ENCODE peak calls at places on chromosomes 4 and X, in nine cellular contexts. One of them, this sample, is unnamed.

GRCh38 chr4:40473578-40474388 is 138.7 kb downstream of the CHRNA9 start:
- DNase-seq in sigmoid colon: no peak
- DNase-seq in HCT116: no peak
- DNase-seq in esophagus squamous epithelium: no peak
- DNase-seq in uterus: no peak
- DNase-seq in tibial nerve: no peak
- DNase-seq in heart left ventricle: no peak
- DNase-seq in ovary: no peak
- DNase-seq in Peyer's patch: no peak
- DNase-seq in this sample: no peak

GRCh38 chr4:158217763-158218162 is 7.5 kb downstream of the TMEM144 start:
- DNase-seq in sigmoid colon: no peak
- DNase-seq in HCT116: no peak
- DNase-seq in esophagus squamous epithelium: no peak
- DNase-seq in uterus: no peak
- DNase-seq in tibial nerve: no peak
- DNase-seq in heart left ventricle: peak
- DNase-seq in ovary: no peak
- DNase-seq in Peyer's patch: no peak
- DNase-seq in this sample: no peak

GRCh38 chrX:2549874-2550273 is 49.1 kb upstream of the DHRSX start:
- DNase-seq in sigmoid colon: no peak
- DNase-seq in HCT116: no peak
- DNase-seq in esophagus squamous epithelium: no peak
- DNase-seq in uterus: no peak
- DNase-seq in tibial nerve: no peak
- DNase-seq in heart left ventricle: no peak
- DNase-seq in ovary: no peak
- DNase-seq in Peyer's patch: no peak
- DNase-seq in this sample: no peak

GRCh38 chrX:15530318-15530717 is 29.7 kb downstream of the BMX start:
- DNase-seq in sigmoid colon: no peak
- DNase-seq in HCT116: no peak
- DNase-seq in esophagus squamous epithelium: no peak
- DNase-seq in uterus: no peak
- DNase-seq in tibial nerve: no peak
- DNase-seq in heart left ventricle: no peak
- DNase-seq in ovary: no peak
- DNase-seq in Peyer's patch: no peak
- DNase-seq in this sample: no peak

GRCh38 chrX:95382799-95383198 is 1301.8 kb upstream of the DIAPH2 start:
- DNase-seq in sigmoid colon: no peak
- DNase-seq in HCT116: no peak
- DNase-seq in esophagus squamous epithelium: no peak
- DNase-seq in uterus: no peak
- DNase-seq in tibial nerve: no peak
- DNase-seq in heart left ventricle: no peak
- DNase-seq in ovary: no peak
- DNase-seq in Peyer's patch: no peak
- DNase-seq in this sample: no peak

GRCh38 chrX:120306640-120307039 is 4.6 kb downstream of the TMEM255A start:
- DNase-seq in sigmoid colon: no peak
- DNase-seq in HCT116: no peak
- DNase-seq in esophagus squamous epithelium: no peak
- DNase-seq in uterus: no peak
- DNase-seq in tibial nerve: no peak
- DNase-seq in heart left ventricle: no peak
- DNase-seq in ovary: no peak
- DNase-seq in Peyer's patch: no peak
- DNase-seq in this sample: no peak

GRCh38 chrX:68947882-68948605 is 119.2 kb downstream of the EFNB1 start:
- DNase-seq in sigmoid colon: no peak
- DNase-seq in HCT116: no peak
- DNase-seq in esophagus squamous epithelium: no peak
- DNase-seq in uterus: no peak
- DNase-seq in tibial nerve: no peak
- DNase-seq in heart left ventricle: no peak
- DNase-seq in ovary: no peak
- DNase-seq in Peyer's patch: no peak
- DNase-seq in this sample: no peak

GRCh38 chrX:9312922-9313867 is 151.7 kb upstream of the TBL1X start:
- DNase-seq in sigmoid colon: no peak
- DNase-seq in HCT116: peak
- DNase-seq in esophagus squamous epithelium: no peak
- DNase-seq in uterus: no peak
- DNase-seq in tibial nerve: peak
- DNase-seq in heart left ventricle: peak
- DNase-seq in ovary: no peak
- DNase-seq in Peyer's patch: peak
- DNase-seq in this sample: peak

GRCh38 chrX:134711135-134711941 is 53.1 kb upstream of the PLAC1 start:
- DNase-seq in sigmoid colon: no peak
- DNase-seq in HCT116: no peak
- DNase-seq in esophagus squamous epithelium: no peak
- DNase-seq in uterus: no peak
- DNase-seq in tibial nerve: no peak
- DNase-seq in heart left ventricle: no peak
- DNase-seq in ovary: no peak
- DNase-seq in Peyer's patch: no peak
- DNase-seq in this sample: no peak

GRCh38 chr4:98522603-98523395 is 135.6 kb downstream of the TSPAN5 start:
- DNase-seq in sigmoid colon: no peak
- DNase-seq in HCT116: peak
- DNase-seq in esophagus squamous epithelium: no peak
- DNase-seq in uterus: no peak
- DNase-seq in tibial nerve: no peak
- DNase-seq in heart left ventricle: no peak
- DNase-seq in ovary: no peak
- DNase-seq in Peyer's patch: no peak
- DNase-seq in this sample: no peak

GRCh38 chr4:83723609-83724008 is 187.7 kb downstream of the GPAT3 start:
- DNase-seq in sigmoid colon: no peak
- DNase-seq in HCT116: no peak
- DNase-seq in esophagus squamous epithelium: no peak
- DNase-seq in uterus: no peak
- DNase-seq in tibial nerve: no peak
- DNase-seq in heart left ventricle: no peak
- DNase-seq in ovary: no peak
- DNase-seq in Peyer's patch: no peak
- DNase-seq in this sample: no peak

GRCh38 chrX:46713672-46714487 is 45.0 kb downstream of the SLC9A7 start:
- DNase-seq in sigmoid colon: no peak
- DNase-seq in HCT116: no peak
- DNase-seq in esophagus squamous epithelium: no peak
- DNase-seq in uterus: no peak
- DNase-seq in tibial nerve: no peak
- DNase-seq in heart left ventricle: no peak
- DNase-seq in ovary: no peak
- DNase-seq in Peyer's patch: no peak
- DNase-seq in this sample: no peak

GRCh38 chrX:40087574-40088298 is 10.0 kb downstream of the BCOR start:
- DNase-seq in sigmoid colon: no peak
- DNase-seq in HCT116: no peak
- DNase-seq in esophagus squamous epithelium: no peak
- DNase-seq in uterus: no peak
- DNase-seq in tibial nerve: no peak
- DNase-seq in heart left ventricle: no peak
- DNase-seq in ovary: no peak
- DNase-seq in Peyer's patch: no peak
- DNase-seq in this sample: no peak

GRCh38 chrX:40086569-40087335 is 11.0 kb downstream of the BCOR start:
- DNase-seq in sigmoid colon: peak
- DNase-seq in HCT116: no peak
- DNase-seq in esophagus squamous epithelium: no peak
- DNase-seq in uterus: no peak
- DNase-seq in tibial nerve: no peak
- DNase-seq in heart left ventricle: no peak
- DNase-seq in ovary: no peak
- DNase-seq in Peyer's patch: no peak
- DNase-seq in this sample: no peak

GRCh38 chrX:40088803-40089540 is 8.8 kb downstream of the BCOR start:
- DNase-seq in sigmoid colon: no peak
- DNase-seq in HCT116: no peak
- DNase-seq in esophagus squamous epithelium: no peak
- DNase-seq in uterus: no peak
- DNase-seq in tibial nerve: no peak
- DNase-seq in heart left ventricle: no peak
- DNase-seq in ovary: no peak
- DNase-seq in Peyer's patch: no peak
- DNase-seq in this sample: no peak

GRCh38 chrX:40090050-40090804 is 7.5 kb downstream of the BCOR start:
- DNase-seq in sigmoid colon: no peak
- DNase-seq in HCT116: no peak
- DNase-seq in esophagus squamous epithelium: no peak
- DNase-seq in uterus: peak
- DNase-seq in tibial nerve: no peak
- DNase-seq in heart left ventricle: peak
- DNase-seq in ovary: peak
- DNase-seq in Peyer's patch: peak
- DNase-seq in this sample: peak

GRCh38 chrX:40088299-40088625 is 9.5 kb downstream of the BCOR start:
- DNase-seq in sigmoid colon: no peak
- DNase-seq in HCT116: no peak
- DNase-seq in esophagus squamous epithelium: no peak
- DNase-seq in uterus: no peak
- DNase-seq in tibial nerve: no peak
- DNase-seq in heart left ventricle: no peak
- DNase-seq in ovary: no peak
- DNase-seq in Peyer's patch: no peak
- DNase-seq in this sample: no peak
- H3K4me3 ChIP-seq in sigmoid colon: no peak
- H3K4me3 ChIP-seq in HCT116: no peak
- H3K4me3 ChIP-seq in esophagus squamous epithelium: no peak
- H3K4me3 ChIP-seq in uterus: no peak
- H3K4me3 ChIP-seq in tibial nerve: no peak
- H3K4me3 ChIP-seq in heart left ventricle: no peak
- H3K4me3 ChIP-seq in ovary: no peak
- H3K4me3 ChIP-seq in Peyer's patch: no peak
- H3K4me3 ChIP-seq in this sample: no peak

GRCh38 chr4:75745192-75745591 is 20.8 kb downstream of the USO1 start:
- DNase-seq in sigmoid colon: no peak
- DNase-seq in HCT116: no peak
- DNase-seq in esophagus squamous epithelium: no peak
- DNase-seq in uterus: no peak
- DNase-seq in tibial nerve: no peak
- DNase-seq in heart left ventricle: no peak
- DNase-seq in ovary: no peak
- DNase-seq in Peyer's patch: no peak
- DNase-seq in this sample: no peak
- TF ChIP-seq POLR2A in sigmoid colon: no peak
- TF ChIP-seq POLR2A in HCT116: no peak
- TF ChIP-seq POLR2A in esophagus squamous epithelium: no peak
- TF ChIP-seq POLR2A in uterus: no peak
- TF ChIP-seq POLR2A in tibial nerve: no peak
- TF ChIP-seq POLR2A in heart left ventricle: no peak
- TF ChIP-seq POLR2A in ovary: no peak
- TF ChIP-seq POLR2A in Peyer's patch: no peak
- TF ChIP-seq POLR2A in this sample: no peak

GRCh38 chr4:25842229-25842840 is 20.5 kb downstream of the SEL1L3 start:
- DNase-seq in sigmoid colon: no peak
- DNase-seq in HCT116: no peak
- DNase-seq in esophagus squamous epithelium: no peak
- DNase-seq in uterus: no peak
- DNase-seq in tibial nerve: no peak
- DNase-seq in heart left ventricle: no peak
- DNase-seq in ovary: no peak
- DNase-seq in Peyer's patch: no peak
- DNase-seq in this sample: no peak

GRCh38 chr4:25847329-25847728 is 15.5 kb downstream of the SEL1L3 start:
- DNase-seq in sigmoid colon: no peak
- DNase-seq in HCT116: no peak
- DNase-seq in esophagus squamous epithelium: no peak
- DNase-seq in uterus: no peak
- DNase-seq in tibial nerve: no peak
- DNase-seq in heart left ventricle: no peak
- DNase-seq in ovary: no peak
- DNase-seq in Peyer's patch: no peak
- DNase-seq in this sample: peak

GRCh38 chr4:25845841-25846653 is 16.7 kb downstream of the SEL1L3 start:
- DNase-seq in sigmoid colon: no peak
- DNase-seq in HCT116: no peak
- DNase-seq in esophagus squamous epithelium: no peak
- DNase-seq in uterus: no peak
- DNase-seq in tibial nerve: no peak
- DNase-seq in heart left ventricle: no peak
- DNase-seq in ovary: no peak
- DNase-seq in Peyer's patch: no peak
- DNase-seq in this sample: no peak

GRCh38 chr4:25844957-25845712 is 17.7 kb downstream of the SEL1L3 start:
- DNase-seq in sigmoid colon: no peak
- DNase-seq in HCT116: no peak
- DNase-seq in esophagus squamous epithelium: no peak
- DNase-seq in uterus: no peak
- DNase-seq in tibial nerve: no peak
- DNase-seq in heart left ventricle: no peak
- DNase-seq in ovary: no peak
- DNase-seq in Peyer's patch: no peak
- DNase-seq in this sample: no peak

DNA sequence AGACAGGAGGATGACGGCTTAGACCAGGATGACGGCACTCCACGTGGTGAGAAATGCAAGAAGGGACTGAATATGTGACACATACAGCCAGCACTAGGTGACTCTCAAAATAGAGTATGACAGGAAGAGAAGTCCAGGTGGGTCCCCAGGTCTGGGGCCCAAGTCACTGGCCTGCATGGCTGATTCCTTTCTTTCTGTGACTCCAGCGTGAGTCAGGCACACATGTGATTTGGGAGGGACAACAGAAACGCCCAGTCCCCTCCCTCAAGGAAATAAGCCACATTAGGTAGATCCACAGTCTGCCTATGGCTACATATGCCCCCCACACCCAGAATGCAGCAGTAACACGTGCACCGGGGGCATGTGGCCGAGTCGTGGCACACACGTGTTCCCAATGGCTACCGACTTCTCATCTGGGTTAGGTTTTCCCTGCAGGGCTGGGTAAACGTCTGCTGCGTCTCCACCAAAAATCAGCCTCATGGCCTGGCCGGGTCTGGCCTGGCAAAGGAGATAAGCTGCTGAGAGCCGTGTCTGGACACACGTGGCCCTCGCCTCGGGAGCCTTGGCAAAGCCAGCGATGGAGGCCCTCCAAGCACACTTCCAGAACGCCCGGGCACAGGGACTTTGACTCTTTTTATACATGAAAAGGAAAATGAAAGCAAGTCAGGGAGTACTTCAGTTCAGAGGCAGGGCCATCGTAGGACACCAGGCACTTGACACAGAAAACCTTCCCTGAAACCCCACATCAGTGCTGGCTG is 19.3 kb downstream of the SEL1L3 start:
- DNase-seq in sigmoid colon: peak
- DNase-seq in HCT116: no peak
- DNase-seq in esophagus squamous epithelium: no peak
- DNase-seq in uterus: no peak
- DNase-seq in tibial nerve: no peak
- DNase-seq in heart left ventricle: peak
- DNase-seq in ovary: no peak
- DNase-seq in Peyer's patch: peak
- DNase-seq in this sample: no peak
- H3K4me3 ChIP-seq in sigmoid colon: no peak
- H3K4me3 ChIP-seq in HCT116: no peak
- H3K4me3 ChIP-seq in esophagus squamous epithelium: peak
- H3K4me3 ChIP-seq in uterus: no peak
- H3K4me3 ChIP-seq in tibial nerve: no peak
- H3K4me3 ChIP-seq in heart left ventricle: peak
- H3K4me3 ChIP-seq in ovary: no peak
- H3K4me3 ChIP-seq in Peyer's patch: peak
- H3K4me3 ChIP-seq in this sample: no peak

GRCh38 chrX:136880452-136881013 is at the start of gene RBMX:
- DNase-seq in sigmoid colon: peak
- DNase-seq in HCT116: peak
- DNase-seq in esophagus squamous epithelium: peak
- DNase-seq in uterus: peak
- DNase-seq in tibial nerve: peak
- DNase-seq in heart left ventricle: peak
- DNase-seq in ovary: peak
- DNase-seq in Peyer's patch: peak
- DNase-seq in this sample: peak
- TF ChIP-seq POLR2A in sigmoid colon: peak
- TF ChIP-seq POLR2A in HCT116: peak
- TF ChIP-seq POLR2A in esophagus squamous epithelium: no peak
- TF ChIP-seq POLR2A in uterus: peak
- TF ChIP-seq POLR2A in tibial nerve: peak
- TF ChIP-seq POLR2A in heart left ventricle: peak
- TF ChIP-seq POLR2A in ovary: peak
- TF ChIP-seq POLR2A in Peyer's patch: peak
- TF ChIP-seq POLR2A in this sample: peak